ENCODE peak calls at places on chromosomes 11 and 22, in six cellular contexts. E is hepatocyte, Y is ovary, R is ACHN, B is activated B cell treated with CpG ODN at 0.5 μM for 24 hours, N is cardiac muscle cell. I is an unnamed sample.

GRCh38 chr22:38802671-38803121 is 8.8 kb upstream of the DNAL4 start:
- DNase-seq in E (peak), Y (peak), R (peak), B (no peak), N (peak), I (peak)

GRCh38 chr11:73157141-73158010 is 15.3 kb upstream of the FCHSD2 start:
- DNase-seq in E (peak), Y (peak), R (no peak), B (peak), N (peak), I (no peak)

GRCh38 chr11:1230456-1231395 is 7.9 kb downstream of the MUC5B start:
- DNase-seq in E (no peak), Y (no peak), R (no peak), B (no peak), N (no peak), I (no peak)

GRCh38 chr11:78698612-78699011 is 123.9 kb upstream of the NARS2 start:
- DNase-seq in E (no peak), Y (no peak), R (peak), B (no peak), N (peak), I (no peak)

GRCh38 chr22:32348031-32348611 is 9.5 kb upstream of the RFPL3 start:
- DNase-seq in E (no peak), Y (no peak), R (no peak), B (no peak), N (no peak), I (no peak)

GRCh38 chr22:35838849-35839646 is 121.4 kb downstream of the APOL5 start:
- DNase-seq in E (peak), Y (peak), R (peak), B (no peak), N (peak), I (peak)

GRCh38 chr11:16946477-16947282 is 67.5 kb downstream of the PLEKHA7 start:
- DNase-seq in E (no peak), Y (no peak), R (no peak), B (no peak), N (no peak), I (no peak)

GRCh38 chr11:96002754-96003290 is 78.9 kb upstream of the MTMR2 start:
- DNase-seq in E (no peak), Y (no peak), R (no peak), B (no peak), N (no peak), I (no peak)

GRCh38 chr11:131042711-131043110 is 126.4 kb upstream of the SNX19 start:
- DNase-seq in E (no peak), Y (no peak), R (no peak), B (no peak), N (no peak), I (no peak)

GRCh38 chr11:123218451-123218850 is 23.4 kb upstream of the CLMP start:
- DNase-seq in E (no peak), Y (no peak), R (peak), B (no peak), N (peak), I (no peak)

GRCh38 chr11:117482881-117483280 is 155.2 kb downstream of the CEP164 start:
- DNase-seq in E (no peak), Y (no peak), R (no peak), B (no peak), N (no peak), I (no peak)